ENCODE peak calls at places on chromosomes 7 and 10, in seven cellular contexts. Z, K, N, P, E, Y and W are unnamed samples. For H3K4me1, the result is how much of the 10 kb centered on the place peaks cover.

GRCh38 chr7:28605427-28605826 is 193.1 kb downstream of the CREB5 start:
- DNase-seq in Y (no peak), K (no peak), N (no peak), Z (no peak), P (no peak), E (no peak), W (no peak)

GRCh38 chr7:36691983-36692382 is 32.3 kb downstream of the AOAH start:
- DNase-seq in E (no peak), K (no peak), Z (no peak), P (no peak), Y (no peak), N (no peak), W (no peak)

GRCh38 chr7:110358028-110358427 is 732.9 kb upstream of the LRRN3 start:
- DNase-seq in N (no peak), K (peak), Y (no peak), Z (no peak), E (no peak), P (no peak), W (no peak)

GRCh38 chr10:66752714-66753113 is 173.1 kb upstream of the LRRTM3 start:
- DNase-seq in E (no peak), Y (no peak), Z (no peak), P (no peak), N (no peak), K (peak), W (no peak)

GRCh38 chr10:87094373-87095240 is at the start of the genes GLUD1 and SHLD2:
- DNase-seq in K (peak), Z (peak), Y (peak), E (peak), N (peak), P (peak), W (peak)

GRCh38 chr7:135490783-135491182 is 19.1 kb downstream of the CNOT4 start:
- DNase-seq in Z (no peak), K (peak), P (peak), E (no peak), N (peak), Y (no peak), W (no peak)

GRCh38 chr10:50310560-50311174 is 59.4 kb upstream of the ASAH2 start:
- DNase-seq in N (no peak), Y (no peak), Z (no peak), E (peak), P (peak), K (no peak), W (no peak)

GRCh38 chr7:8442295-8442813 is 8.9 kb downstream of the NXPH1 start:
- DNase-seq in E (no peak), K (no peak), Y (no peak), N (no peak), P (no peak), Z (no peak), W (no peak)

GRCh38 chr7:123599766-123600165 is 1.9 kb upstream of the ASB15 start:
- DNase-seq in N (no peak), K (no peak), Z (no peak), P (no peak), E (no peak), Y (no peak), W (no peak)

GRCh38 chr7:134444198-134444960 is 14.5 kb downstream of the AKR1B1 start:
- DNase-seq in E (no peak), N (no peak), Z (no peak), P (no peak), Y (peak), K (no peak), W (peak)

GRCh38 chr7:3404490-3404889 is 103.4 kb downstream of the SDK1 start:
- DNase-seq in K (peak), P (no peak), N (no peak), E (no peak), Z (no peak), Y (no peak), W (no peak)

GRCh38 chr7:26117142-26117807 is 34.7 kb upstream of the NFE2L3 start:
- DNase-seq in E (no peak), Y (no peak), N (no peak), Z (no peak), K (no peak), P (no peak), W (no peak)

GRCh38 chr7:105638324-105638723 is 57.0 kb upstream of the EFCAB10 start:
- DNase-seq in Y (no peak), E (no peak), P (no peak), K (no peak), N (no peak), Z (no peak), W (no peak)

GRCh38 chr7:30168800-30169584 is 34.2 kb downstream of the MTURN start:
- DNase-seq in N (no peak), Y (no peak), P (no peak), Z (no peak), K (peak), E (no peak), W (no peak)

GRCh38 chr7:143287935-143288826 is at the start of gene CASP2:
- DNase-seq in Z (peak), E (peak), K (peak), Y (peak), N (peak), P (peak), W (peak)

GRCh38 chr10:73916761-73917470 is 6.0 kb downstream of the PLAU start:
- DNase-seq in Z (no peak), N (no peak), E (peak), K (peak), Y (no peak), P (no peak), W (no peak)

GRCh38 chr7:39044489-39044888 is 66.8 kb downstream of the POU6F2 start:
- DNase-seq in Y (no peak), K (no peak), Z (no peak), P (no peak), E (no peak), N (no peak), W (no peak)

GRCh38 chr7:121938429-121938996 is 65.6 kb downstream of the PTPRZ1 start:
- DNase-seq in Y (no peak), E (no peak), K (no peak), P (no peak), N (no peak), Z (no peak), W (no peak)

GRCh38 chr10:14093735-14094484 is 236.8 kb downstream of the FRMD4A start:
- DNase-seq in Y (no peak), N (no peak), K (peak), P (no peak), Z (no peak), E (no peak), W (no peak)

GRCh38 chr10:29039659-29040309 is 249.1 kb upstream of the LYZL1 start:
- DNase-seq in Y (no peak), Z (no peak), K (peak), N (no peak), E (no peak), P (no peak), W (no peak)

GRCh38 chr10:126895214-126895781 is 9.9 kb upstream of the DOCK1 start:
- DNase-seq in P (peak), E (no peak), N (peak), Z (no peak), Y (no peak), K (no peak), W (no peak)

GRCh38 chr10:113438660-113439059 is 114.2 kb upstream of the HABP2 start:
- DNase-seq in K (peak), P (no peak), E (no peak), N (no peak), Z (no peak), Y (no peak), W (no peak)

GRCh38 chr7:30722671-30723070 is 29.3 kb upstream of the INMT start:
- DNase-seq in N (no peak), E (no peak), Z (no peak), P (no peak), K (no peak), Y (no peak), W (no peak)

GRCh38 chr7:158824028-158824427 is 5.3 kb downstream of the ESYT2 start:
- DNase-seq in N (no peak), Y (no peak), K (no peak), Z (no peak), E (peak), P (no peak), W (no peak)

GRCh38 chr10:94357193-94357592 is 5.5 kb downstream of the NOC3L start:
- DNase-seq in Z (no peak), N (no peak), K (no peak), Y (no peak), E (no peak), P (no peak), W (no peak)

GRCh38 chr7:9961161-9961922 is 1012.3 kb upstream of the PHF14 start:
- DNase-seq in E (no peak), Y (no peak), P (no peak), Z (no peak), K (no peak), N (no peak), W (no peak)

GRCh38 chr7:115008465-115009114 is 86.7 kb downstream of the MDFIC start:
- DNase-seq in P (peak), Y (peak), E (peak), N (no peak), K (peak), Z (no peak), W (peak)

GRCh38 chr7:68503400-68503799 is 1094.9 kb upstream of the AUTS2 start:
- DNase-seq in N (no peak), Y (no peak), E (no peak), Z (no peak), P (no peak), K (no peak), W (no peak)

GRCh38 chr10:133337079-133337725 is 506 bp upstream of the CALY start:
- DNase-seq in N (no peak), E (no peak), P (no peak), Z (no peak), Y (no peak), K (no peak), W (no peak)

GRCh38 chr7:94216944-94217461 is 177.7 kb upstream of the COL1A2 start:
- DNase-seq in P (no peak), E (no peak), Z (no peak), N (no peak), K (peak), Y (no peak), W (no peak)

GRCh38 chr10:329361-330099 is 194.3 kb downstream of the ZMYND11 start:
- DNase-seq in Z (no peak), K (peak), E (peak), P (peak), N (peak), Y (peak), W (peak)

GRCh38 chr10:326894-327635 is 191.8 kb downstream of the ZMYND11 start:
- DNase-seq in N (no peak), Z (no peak), E (no peak), Y (no peak), K (no peak), P (no peak), W (no peak)

GRCh38 chr10:335151-335800 is 200.0 kb downstream of the ZMYND11 start:
- DNase-seq in E (no peak), N (no peak), P (no peak), Z (no peak), K (peak), Y (no peak), W (no peak)

GRCh38 chr10:327889-328809 is 192.9 kb downstream of the ZMYND11 start:
- DNase-seq in N (no peak), P (no peak), E (no peak), K (no peak), Z (no peak), Y (no peak), W (no peak)

DNA sequence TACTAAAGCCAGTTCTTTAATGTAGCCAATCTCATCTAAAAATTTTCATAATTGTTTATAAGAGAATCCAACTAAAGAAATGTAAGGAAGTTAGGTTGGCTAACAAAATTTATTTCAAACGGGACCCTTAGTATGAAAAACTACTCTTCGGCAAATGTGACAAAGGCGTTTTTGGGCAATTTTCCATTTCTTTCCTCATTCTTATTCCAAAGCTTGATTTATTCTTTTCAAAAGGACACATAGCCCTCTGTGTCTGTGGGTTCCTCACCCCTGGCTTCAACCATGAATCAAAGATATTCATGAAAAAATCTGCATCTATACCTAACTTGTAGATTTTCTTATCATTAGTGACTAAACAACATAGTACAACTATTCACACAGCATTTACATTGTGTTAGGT is 195.9 kb downstream of the ZMYND11 start:
- DNase-seq in Z (no peak), K (no peak), E (no peak), Y (no peak), N (no peak), P (no peak), W (no peak)
- H3K4me1 ChIP-seq in Z (under half), K (under half), E (under half), Y (under half), N (under half), P (under half), W (under half)

GRCh38 chr7:81768951-81769778 is 682 bp downstream of the HGF start:
- DNase-seq in P (no peak), K (peak), Z (no peak), E (no peak), Y (no peak), N (no peak), W (no peak)
- H3K4me1 ChIP-seq in P (under half), K (under half), Z (under half), E (under half), Y (under half), N (under half), W (under half)

DNA sequence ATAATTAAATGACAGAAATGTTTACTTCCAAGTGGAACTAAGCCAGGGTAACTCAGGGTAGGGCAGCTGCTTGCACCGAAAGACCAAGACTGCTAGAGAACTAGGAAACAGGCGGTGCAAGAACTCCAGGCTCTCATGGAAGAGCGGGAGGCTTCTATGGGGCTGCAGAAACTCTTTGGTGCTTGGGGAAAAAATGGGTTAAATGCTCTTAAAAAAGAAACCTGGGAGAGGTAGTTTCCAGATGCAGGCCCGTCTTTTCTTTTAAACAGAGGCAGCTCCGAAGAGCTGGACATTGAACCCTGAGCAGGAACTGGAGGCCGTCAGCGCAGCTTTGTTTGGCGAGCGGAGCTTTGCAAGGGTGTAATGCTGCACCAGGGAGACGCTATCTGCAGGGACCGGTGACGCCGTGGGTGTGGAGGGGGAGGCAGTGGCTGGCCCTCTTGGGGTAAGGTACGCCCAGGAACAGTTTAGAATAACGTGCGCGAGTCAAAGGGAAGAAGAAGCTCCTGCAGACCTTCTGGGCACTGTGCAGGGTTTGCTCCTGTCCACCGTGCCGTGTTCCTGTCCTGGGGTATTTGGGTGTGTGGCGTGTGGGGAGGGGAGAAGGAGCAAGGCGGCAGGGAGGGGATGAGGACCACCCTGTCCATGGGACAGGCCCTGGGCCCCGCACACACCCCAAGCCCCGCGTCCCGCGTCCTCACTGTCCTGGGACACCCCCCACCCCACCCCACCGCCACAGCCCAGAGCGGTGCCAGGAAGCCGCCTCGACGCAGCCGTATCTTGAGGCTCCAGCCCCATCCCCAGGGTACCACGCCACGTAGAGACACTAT is 59.0 kb downstream of the EGFR start:
- DNase-seq in Z (no peak), Y (no peak), P (peak), E (peak), K (no peak), N (peak), W (no peak)
- H3K4me1 ChIP-seq in Z (under half), Y (half or more), P (half or more), E (half or more), K (under half), N (half or more), W (half or more)

DNA sequence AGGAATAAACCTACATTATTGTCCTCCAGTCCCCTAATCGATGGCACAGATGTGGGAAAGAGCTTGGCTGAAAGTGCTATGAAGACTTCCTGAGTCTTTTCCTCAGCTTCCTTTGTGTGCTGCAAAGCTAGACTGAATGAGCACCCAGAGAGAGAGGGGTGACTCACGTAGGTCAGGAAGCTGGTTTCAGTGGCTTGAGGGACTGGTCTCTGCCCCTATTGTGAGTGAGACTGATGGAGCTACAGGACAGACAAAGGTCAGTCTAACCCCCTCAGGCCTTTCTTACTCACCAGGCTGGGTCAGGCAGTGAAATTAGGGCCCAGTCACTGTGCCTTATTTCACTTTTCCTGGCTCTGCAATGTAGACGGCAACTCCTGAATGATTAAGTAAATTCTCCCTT is 171.1 kb upstream of the GRB10 start:
- DNase-seq in P (no peak), Y (no peak), E (no peak), Z (no peak), K (peak), N (no peak), W (no peak)
- H3K4me1 ChIP-seq in P (half or more), Y (under half), E (under half), Z (under half), K (under half), N (under half), W (under half)